ENCODE peak calls at places on chromosomes 6 and 20, in seven cellular contexts. S, W, O, G, V, F and B are unnamed samples.

GRCh38 chr6:150876598-150876997 is 11.1 kb downstream of the MTHFD1L start:
- DNase-seq in V (no peak), W (no peak), F (peak), S (no peak), G (no peak), O (peak), B (no peak)

GRCh38 chr20:46261456-46262253 is 46.6 kb downstream of the CDH22 start:
- DNase-seq in S (no peak), V (no peak), O (peak), F (no peak), W (no peak), G (no peak), B (no peak)

GRCh38 chr20:25035924-25036323 is 22.0 kb downstream of the ACSS1 start:
- DNase-seq in G (no peak), V (no peak), S (no peak), W (no peak), F (no peak), O (no peak), B (no peak)

GRCh38 chr20:7893019-7893730 is 47.1 kb downstream of the HAO1 start:
- DNase-seq in S (no peak), V (no peak), G (no peak), W (no peak), O (no peak), F (no peak), B (no peak)

GRCh38 chr6:163463795-163464194 is 49.3 kb downstream of the QKI start:
- DNase-seq in S (no peak), W (no peak), F (no peak), G (no peak), O (no peak), V (no peak), B (no peak)

GRCh38 chr6:147549531-147549930 is 41.0 kb downstream of the SAMD5 start:
- DNase-seq in O (no peak), W (no peak), V (no peak), G (no peak), F (no peak), S (no peak), B (no peak)

GRCh38 chr6:47307362-47308222 is 2.1 kb downstream of the TNFRSF21 start:
- DNase-seq in S (no peak), O (no peak), V (no peak), G (no peak), W (no peak), F (no peak), B (no peak)

GRCh38 chr20:49982346-49983122 is at the start of gene SNAI1:
- DNase-seq in W (peak), V (peak), F (peak), G (peak), S (peak), O (peak), B (peak)

GRCh38 chr6:89375427-89375868 is 22.9 kb upstream of the UBE2J1 start:
- DNase-seq in S (peak), F (no peak), V (peak), G (peak), O (peak), W (peak), B (peak)

GRCh38 chr6:110878751-110879539 is 4.4 kb downstream of the AMD1 start:
- DNase-seq in W (peak), S (no peak), G (peak), V (no peak), F (no peak), O (no peak), B (peak)

GRCh38 chr20:24507182-24507853 is 37.9 kb downstream of the SYNDIG1 start:
- DNase-seq in O (no peak), G (no peak), V (no peak), W (no peak), S (no peak), F (no peak), B (peak)

GRCh38 chr20:12166053-12166717 is 248.5 kb downstream of the BTBD3 start:
- DNase-seq in O (no peak), W (no peak), F (peak), G (no peak), V (no peak), S (no peak), B (peak)

GRCh38 chr20:62143118-62143975 is at the start of the genes PSMA7 and SS18L1:
- DNase-seq in F (peak), V (peak), G (peak), W (peak), S (peak), O (peak), B (peak)

GRCh38 chr6:108609276-108609769 is 48.6 kb downstream of the FOXO3 start:
- DNase-seq in F (no peak), O (no peak), S (no peak), G (no peak), W (no peak), V (no peak), B (no peak)

GRCh38 chr20:46343358-46344357 is 35.4 kb upstream of the CDH22 start:
- DNase-seq in O (no peak), G (no peak), S (peak), W (no peak), V (no peak), F (no peak), B (no peak)

GRCh38 chr20:14444106-14444505 is 106.7 kb upstream of the FLRT3 start:
- DNase-seq in W (no peak), V (no peak), F (no peak), G (no peak), O (no peak), S (no peak), B (no peak)

GRCh38 chr6:45586216-45587171 is 208.8 kb upstream of the SUPT3H start:
- DNase-seq in W (no peak), F (no peak), V (no peak), S (no peak), O (no peak), G (no peak), B (no peak)

GRCh38 chr6:34970487-34970886 is 81.4 kb downstream of the ANKS1A start:
- DNase-seq in S (no peak), F (no peak), V (no peak), G (no peak), W (no peak), O (no peak), B (no peak)

GRCh38 chr6:139927236-139927635 is 552.8 kb upstream of the CITED2 start:
- DNase-seq in W (no peak), O (no peak), V (no peak), F (peak), S (no peak), G (no peak), B (no peak)

GRCh38 chr6:21947751-21948386 is 349.0 kb downstream of the PRL start:
- DNase-seq in G (no peak), W (no peak), S (no peak), F (no peak), O (no peak), V (no peak), B (no peak)

GRCh38 chr20:24698189-24698588 is 228.8 kb downstream of the SYNDIG1 start:
- DNase-seq in S (no peak), V (no peak), O (no peak), G (no peak), W (no peak), F (peak), B (no peak)

GRCh38 chr6:142800240-142800639 is 144.7 kb downstream of the HIVEP2 start:
- DNase-seq in W (no peak), O (no peak), V (no peak), S (no peak), G (no peak), F (no peak), B (no peak)

GRCh38 chr6:69162811-69163210 is 527.7 kb downstream of the ADGRB3 start:
- DNase-seq in W (peak), G (peak), O (no peak), V (no peak), F (peak), S (no peak), B (no peak)

GRCh38 chr20:8209061-8209460 is 77.0 kb downstream of the PLCB1 start:
- DNase-seq in F (no peak), S (no peak), G (no peak), O (no peak), V (no peak), W (no peak), B (no peak)

GRCh38 chr6:157317129-157317814 is 6.0 kb downstream of the TMEM242 start:
- DNase-seq in G (no peak), V (no peak), W (no peak), S (no peak), F (peak), O (no peak), B (peak)

GRCh38 chr6:104428201-104428600 is 431.5 kb downstream of the HACE1 start:
- DNase-seq in W (no peak), S (peak), G (no peak), V (no peak), O (no peak), F (no peak), B (no peak)

GRCh38 chr6:123965894-123966293 is 162.2 kb downstream of the NKAIN2 start:
- DNase-seq in W (peak), G (peak), O (peak), S (peak), F (no peak), V (no peak), B (no peak)

GRCh38 chr6:31521835-31522234 is 6.9 kb upstream of the MCCD1 start:
- DNase-seq in F (no peak), S (no peak), O (no peak), G (no peak), V (no peak), W (no peak), B (no peak)

GRCh38 chr6:117540670-117541069 is 58.2 kb downstream of the DCBLD1 start:
- DNase-seq in V (no peak), F (no peak), W (no peak), S (no peak), G (no peak), O (no peak), B (no peak)

GRCh38 chr6:136401749-136402148 is 112.1 kb upstream of the BCLAF1 start:
- DNase-seq in V (no peak), W (no peak), F (no peak), S (no peak), O (no peak), G (no peak), B (no peak)

GRCh38 chr6:46410330-46410953 is 80.8 kb downstream of the RCAN2 start:
- DNase-seq in G (peak), S (peak), O (peak), F (peak), V (no peak), W (no peak), B (peak)

GRCh38 chr6:111794716-111795452 is 78.4 kb downstream of the FYN start:
- DNase-seq in G (no peak), O (no peak), F (no peak), V (no peak), S (no peak), W (no peak), B (no peak)

GRCh38 chr6:134247271-134247833 is 70.6 kb downstream of the SGK1 start:
- DNase-seq in O (no peak), V (no peak), G (no peak), W (no peak), F (no peak), S (no peak), B (peak)

GRCh38 chr6:14121936-14122344 is 4.4 kb downstream of the CD83 start:
- DNase-seq in V (no peak), F (no peak), S (no peak), G (no peak), W (no peak), O (no peak), B (no peak)